ENCODE peak calls at places on chromosomes 6 and 20, in four cellular contexts. K, D, O and P are unnamed samples. For H3K4me1, the result is how much of the 10 kb centered on the place peaks cover.

GRCh38 chr6:27752038-27752885 is 159.9 kb downstream of the OR2B2 start:
- DNase-seq in K (peak), D (peak), O (peak), P (peak)

GRCh38 chr6:24831771-24832718 is 33.3 kb upstream of the ARMH2 start:
- DNase-seq in K (no peak), D (no peak), O (no peak), P (no peak)

GRCh38 chr6:113397229-113397628 is 459.9 kb upstream of the MARCKS start:
- DNase-seq in K (no peak), D (no peak), O (no peak), P (no peak)

GRCh38 chr6:125858427-125859320 is 67.9 kb downstream of the NCOA7 start:
- DNase-seq in K (peak), D (peak), O (peak), P (peak)

GRCh38 chr6:100276311-100277057 is 188.2 kb downstream of the SIM1 start:
- DNase-seq in K (no peak), D (no peak), O (no peak), P (no peak)

GRCh38 chr6:33875141-33875581 is 71.4 kb upstream of the MLN start:
- DNase-seq in K (no peak), D (no peak), O (no peak), P (no peak)

GRCh38 chr6:2047855-2048254 is 197.6 kb downstream of the GMDS start:
- DNase-seq in K (no peak), D (no peak), O (no peak), P (no peak)

GRCh38 chr20:44720994-44721784 is 6.0 kb downstream of the CCN5 start:
- DNase-seq in K (no peak), D (peak), O (no peak), P (peak)

GRCh38 chr6:52522151-52522626 is 54.7 kb downstream of the TRAM2 start:
- DNase-seq in K (peak), D (no peak), O (no peak), P (no peak)

GRCh38 chr6:123658848-123659247 is 22.1 kb upstream of the TRDN start:
- DNase-seq in K (no peak), D (no peak), O (no peak), P (no peak)

GRCh38 chr20:35632539-35633115 is 17.0 kb downstream of the SPAG4 start:
- DNase-seq in K (no peak), D (no peak), O (no peak), P (no peak)

GRCh38 chr20:35329435-35330139 is 37.4 kb upstream of the FAM83C start:
- DNase-seq in K (no peak), D (no peak), O (peak), P (peak)

GRCh38 chr6:9523462-9523861 is 891.4 kb downstream of the TFAP2A start:
- DNase-seq in K (no peak), D (no peak), O (no peak), P (no peak)

GRCh38 chr6:56101141-56101553 is 146.2 kb downstream of the COL21A1 start:
- DNase-seq in K (no peak), D (no peak), O (no peak), P (no peak)

GRCh38 chr20:25072226-25072811 is 9.6 kb downstream of the VSX1 start:
- DNase-seq in K (no peak), D (peak), O (no peak), P (no peak)

GRCh38 chr6:3325210-3325609 is 66.5 kb downstream of the PSMG4 start:
- DNase-seq in K (peak), D (peak), O (no peak), P (peak)

GRCh38 chr6:139452176-139452876 is 77.9 kb upstream of the CITED2 start:
- DNase-seq in K (no peak), D (no peak), O (no peak), P (no peak)

GRCh38 chr6:12769556-12770255 is 53.1 kb downstream of the PHACTR1 start:
- DNase-seq in K (no peak), D (no peak), O (no peak), P (no peak)

GRCh38 chr6:169961772-169962561 is 210.5 kb downstream of the ERMARD start:
- DNase-seq in K (peak), D (peak), O (peak), P (peak)
- TF ChIP-seq CTCF in K (peak), D (peak), O (peak), P (peak)

GRCh38 chr20:57321142-57321541 is 8.5 kb upstream of the SPO11 start:
- DNase-seq in K (no peak), D (no peak), O (no peak), P (no peak)
- H3K4me1 ChIP-seq in K (under half), D (under half), O (under half), P (under half)

GRCh38 chr20:40691566-40692239 is 2.7 kb upstream of the MAFB start:
- DNase-seq in K (no peak), D (no peak), O (no peak), P (no peak)
- H3K4me3 ChIP-seq in K (no peak), D (no peak), O (no peak), P (no peak)

GRCh38 chr20:13788167-13788834 is 3.5 kb downstream of the NDUFAF5 start:
- DNase-seq in K (no peak), D (peak), O (peak), P (peak)
- TF ChIP-seq CTCF in K (peak), D (peak), O (peak), P (peak)

GRCh38 chr20:50327666-50328065 is 137.0 kb downstream of the CEBPB start:
- DNase-seq in K (no peak), D (no peak), O (no peak), P (no peak)
- H3K4me1 ChIP-seq in K (under half), D (under half), O (under half), P (under half)

DNA sequence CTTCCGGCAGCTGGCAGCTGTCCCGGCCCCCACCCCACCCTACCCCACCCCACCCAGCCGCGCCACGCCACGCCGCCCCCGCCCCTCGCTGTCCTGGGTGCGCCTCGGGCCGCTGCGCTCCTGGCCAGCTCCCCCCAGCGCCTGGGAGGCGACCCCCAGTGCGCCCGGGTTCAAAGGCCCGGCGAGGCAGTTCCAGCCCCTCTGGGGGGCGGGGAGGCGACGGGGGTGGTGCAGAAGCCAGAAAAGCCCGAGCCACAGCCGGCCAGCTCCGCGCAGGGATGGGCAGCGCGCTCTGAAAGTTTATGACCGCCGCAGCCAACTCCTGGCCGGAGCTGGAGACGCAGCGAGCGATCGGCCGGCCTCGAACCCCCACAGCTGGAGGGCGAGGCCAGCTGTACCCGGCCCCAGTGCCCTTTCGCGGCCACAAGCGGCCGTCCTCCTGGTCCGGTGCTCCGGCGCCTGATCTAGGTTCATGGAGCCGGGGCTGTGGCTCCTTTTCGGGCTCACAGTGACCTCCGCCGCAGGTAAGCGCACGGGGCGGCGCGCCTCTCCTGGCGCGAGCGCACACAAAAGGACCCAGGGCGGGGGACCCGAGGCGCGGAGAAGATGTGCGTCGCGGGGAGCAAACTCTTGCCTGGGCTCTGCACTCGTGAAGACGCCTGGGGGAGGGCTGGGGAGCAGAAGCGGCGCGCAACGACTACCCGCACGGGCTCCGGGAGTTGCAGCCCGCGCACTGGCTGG is at the start of gene EDN3:
- DNase-seq in K (no peak), D (no peak), O (peak), P (no peak)
- H3K4me3 ChIP-seq in K (no peak), D (no peak), O (peak), P (no peak)

GRCh38 chr6:31194271-31194834 is 23.9 kb upstream of the POU5F1 start:
- DNase-seq in K (no peak), D (no peak), O (no peak), P (no peak)

GRCh38 chr6:31197559-31198305 is 27.2 kb upstream of the POU5F1 start:
- DNase-seq in K (peak), D (peak), O (peak), P (peak)

GRCh38 chr6:31187780-31188194 is 17.3 kb upstream of the POU5F1 start:
- DNase-seq in K (no peak), D (no peak), O (no peak), P (peak)

GRCh38 chr6:31190488-31190887 is 20.0 kb upstream of the POU5F1 start:
- DNase-seq in K (no peak), D (no peak), O (no peak), P (no peak)

GRCh38 chr6:31193206-31193605 is 22.7 kb upstream of the POU5F1 start:
- DNase-seq in K (no peak), D (no peak), O (no peak), P (no peak)
- TF ChIP-seq CTCF in K (no peak), D (no peak), O (no peak), P (no peak)